ENCODE peak calls at places on chromosomes 11 and 22, in six cellular contexts. One of them, this sample, is unnamed.

GRCh38 chr22:40021401-40022000 is 26.7 kb downstream of the FAM83F start:
- DNase-seq in GM12878: no peak
- DNase-seq in HepG2: no peak
- DNase-seq in H1: no peak
- DNase-seq in K562: no peak
- DNase-seq in GM12891: no peak
- DNase-seq in this sample: no peak

GRCh38 chr22:49195636-49196035 is 632.0 kb downstream of the BRD1 start:
- DNase-seq in GM12891: no peak
- DNase-seq in K562: no peak
- DNase-seq in HepG2: no peak
- DNase-seq in GM12878: no peak
- DNase-seq in H1: no peak
- DNase-seq in this sample: no peak

GRCh38 chr22:28351585-28351984 is 328.1 kb downstream of the TTC28 start:
- DNase-seq in GM12878: no peak
- DNase-seq in GM12891: no peak
- DNase-seq in K562: no peak
- DNase-seq in H1: no peak
- DNase-seq in HepG2: no peak
- DNase-seq in this sample: no peak

GRCh38 chr11:111918390-111919256 is at the start of gene C11orf52:
- DNase-seq in HepG2: peak
- DNase-seq in GM12891: no peak
- DNase-seq in K562: no peak
- DNase-seq in H1: peak
- DNase-seq in GM12878: no peak
- DNase-seq in this sample: no peak

GRCh38 chr22:49181431-49181830 is 646.2 kb downstream of the BRD1 start:
- DNase-seq in GM12878: no peak
- DNase-seq in GM12891: no peak
- DNase-seq in HepG2: no peak
- DNase-seq in H1: no peak
- DNase-seq in K562: no peak
- DNase-seq in this sample: no peak

GRCh38 chr11:116927163-116927772 is 89.8 kb upstream of the APOA1 start:
- DNase-seq in K562: no peak
- DNase-seq in H1: no peak
- DNase-seq in GM12878: no peak
- DNase-seq in GM12891: no peak
- DNase-seq in HepG2: peak
- DNase-seq in this sample: no peak

GRCh38 chr11:63535734-63536133 is 874 bp upstream of the PLAAT4 start:
- DNase-seq in GM12878: no peak
- DNase-seq in H1: no peak
- DNase-seq in GM12891: no peak
- DNase-seq in HepG2: no peak
- DNase-seq in K562: no peak
- DNase-seq in this sample: no peak

GRCh38 chr11:33045551-33046255 is 6.3 kb downstream of the TCP11L1 start:
- DNase-seq in K562: no peak
- DNase-seq in GM12878: no peak
- DNase-seq in HepG2: peak
- DNase-seq in GM12891: no peak
- DNase-seq in H1: no peak
- DNase-seq in this sample: no peak

GRCh38 chr11:42890773-42891172 is 421.0 kb upstream of the API5 start:
- DNase-seq in H1: no peak
- DNase-seq in HepG2: no peak
- DNase-seq in K562: no peak
- DNase-seq in GM12878: no peak
- DNase-seq in GM12891: no peak
- DNase-seq in this sample: no peak

GRCh38 chr22:39306456-39307361 is 12.7 kb downstream of the RPL3 start:
- DNase-seq in GM12878: no peak
- DNase-seq in K562: peak
- DNase-seq in HepG2: no peak
- DNase-seq in H1: peak
- DNase-seq in GM12891: no peak
- DNase-seq in this sample: peak

GRCh38 chr11:34427171-34427805 is 11.4 kb upstream of the CAT start:
- DNase-seq in K562: no peak
- DNase-seq in HepG2: peak
- DNase-seq in GM12891: no peak
- DNase-seq in GM12878: no peak
- DNase-seq in H1: no peak
- DNase-seq in this sample: no peak

GRCh38 chr22:27989758-27990450 is 70.8 kb upstream of the PITPNB start:
- DNase-seq in GM12891: no peak
- DNase-seq in HepG2: no peak
- DNase-seq in K562: no peak
- DNase-seq in GM12878: no peak
- DNase-seq in H1: no peak
- DNase-seq in this sample: no peak

GRCh38 chr11:70331901-70332300 is 61.4 kb downstream of the PPFIA1 start:
- DNase-seq in HepG2: no peak
- DNase-seq in H1: no peak
- DNase-seq in K562: no peak
- DNase-seq in GM12891: no peak
- DNase-seq in GM12878: no peak
- DNase-seq in this sample: no peak

GRCh38 chr11:46762248-46762647 is 43.2 kb downstream of the F2 start:
- DNase-seq in GM12891: no peak
- DNase-seq in HepG2: no peak
- DNase-seq in GM12878: no peak
- DNase-seq in K562: no peak
- DNase-seq in H1: no peak
- DNase-seq in this sample: no peak

GRCh38 chr11:90288207-90288821 is 65.5 kb upstream of the CHORDC1 start:
- DNase-seq in K562: peak
- DNase-seq in HepG2: peak
- DNase-seq in GM12891: peak
- DNase-seq in H1: no peak
- DNase-seq in GM12878: no peak
- DNase-seq in this sample: peak

GRCh38 chr22:38455530-38456271 is 702 bp upstream of the KCNJ4 start:
- DNase-seq in H1: peak
- DNase-seq in GM12891: no peak
- DNase-seq in K562: peak
- DNase-seq in HepG2: no peak
- DNase-seq in GM12878: no peak
- DNase-seq in this sample: no peak

GRCh38 chr11:58923300-58923788 is 15.9 kb upstream of the GLYATL1 start:
- DNase-seq in GM12878: no peak
- DNase-seq in H1: peak
- DNase-seq in K562: peak
- DNase-seq in HepG2: peak
- DNase-seq in GM12891: no peak
- DNase-seq in this sample: no peak

GRCh38 chr11:28699701-28700100 is 591.5 kb downstream of the METTL15 start:
- DNase-seq in HepG2: no peak
- DNase-seq in GM12891: no peak
- DNase-seq in K562: no peak
- DNase-seq in GM12878: no peak
- DNase-seq in H1: no peak
- DNase-seq in this sample: no peak

GRCh38 chr11:31643831-31644230 is 134.3 kb downstream of the ELP4 start:
- DNase-seq in H1: no peak
- DNase-seq in K562: no peak
- DNase-seq in HepG2: no peak
- DNase-seq in GM12891: no peak
- DNase-seq in GM12878: no peak
- DNase-seq in this sample: no peak

GRCh38 chr22:22755778-22756100 is 111.3 kb downstream of the GGTLC2 start:
- DNase-seq in H1: peak
- DNase-seq in GM12891: no peak
- DNase-seq in GM12878: no peak
- DNase-seq in HepG2: no peak
- DNase-seq in K562: no peak
- DNase-seq in this sample: no peak
- TF ChIP-seq POLR2A in H1: no peak
- TF ChIP-seq POLR2A in GM12891: no peak
- TF ChIP-seq POLR2A in GM12878: no peak
- TF ChIP-seq POLR2A in HepG2: no peak
- TF ChIP-seq POLR2A in K562: no peak
- TF ChIP-seq POLR2A in this sample: no peak

GRCh38 chr11:110907629-110908028 is 195.4 kb upstream of the ARHGAP20 start:
- DNase-seq in GM12891: no peak
- DNase-seq in K562: no peak
- DNase-seq in H1: no peak
- DNase-seq in HepG2: no peak
- DNase-seq in GM12878: no peak
- DNase-seq in this sample: no peak
- TF ChIP-seq POLR2AphosphoS5 in GM12891: no peak
- TF ChIP-seq POLR2AphosphoS5 in K562: no peak
- TF ChIP-seq POLR2AphosphoS5 in H1: no peak
- TF ChIP-seq POLR2AphosphoS5 in HepG2: no peak
- TF ChIP-seq POLR2AphosphoS5 in GM12878: no peak
- TF ChIP-seq POLR2AphosphoS5 in this sample: no peak

GRCh38 chr22:46914481-46914880 is 152.0 kb downstream of the TBC1D22A start:
- DNase-seq in H1: peak
- DNase-seq in GM12891: no peak
- DNase-seq in K562: no peak
- DNase-seq in GM12878: no peak
- DNase-seq in HepG2: no peak
- DNase-seq in this sample: no peak

GRCh38 chr22:46910624-46911023 is 148.2 kb downstream of the TBC1D22A start:
- DNase-seq in K562: no peak
- DNase-seq in GM12891: no peak
- DNase-seq in GM12878: no peak
- DNase-seq in H1: no peak
- DNase-seq in HepG2: no peak
- DNase-seq in this sample: no peak

GRCh38 chr22:46908641-46909107 is 146.2 kb downstream of the TBC1D22A start:
- DNase-seq in H1: peak
- DNase-seq in GM12891: no peak
- DNase-seq in GM12878: no peak
- DNase-seq in K562: no peak
- DNase-seq in HepG2: no peak
- DNase-seq in this sample: no peak

GRCh38 chr22:46909237-46910030 is 147.0 kb downstream of the TBC1D22A start:
- DNase-seq in K562: no peak
- DNase-seq in GM12878: no peak
- DNase-seq in H1: no peak
- DNase-seq in GM12891: no peak
- DNase-seq in HepG2: no peak
- DNase-seq in this sample: no peak

DNA sequence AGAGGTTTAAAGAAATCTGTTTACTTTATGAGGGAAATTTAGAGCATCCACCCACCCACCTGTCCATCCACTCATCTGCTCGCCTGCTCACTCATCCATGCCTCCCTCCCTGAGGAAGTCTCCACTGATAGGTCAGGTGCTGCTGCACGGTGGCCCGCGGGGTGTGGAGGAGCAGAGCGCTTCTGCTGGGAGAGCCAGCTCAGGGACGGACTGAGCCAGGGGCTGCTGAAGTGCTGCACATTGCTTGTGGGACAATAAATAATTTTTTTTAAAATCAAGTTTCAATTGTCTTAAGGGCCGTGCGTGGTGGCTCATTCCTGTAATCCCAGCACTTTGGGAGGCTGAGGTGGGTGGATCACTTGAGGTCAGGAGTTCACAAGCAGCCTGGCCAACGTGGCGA is 148.9 kb downstream of the TBC1D22A start:
- DNase-seq in H1: peak
- DNase-seq in K562: no peak
- DNase-seq in HepG2: no peak
- DNase-seq in GM12878: no peak
- DNase-seq in GM12891: no peak
- DNase-seq in this sample: no peak
- TF ChIP-seq TAF1 in H1: no peak
- TF ChIP-seq TAF1 in K562: no peak
- TF ChIP-seq TAF1 in HepG2: no peak
- TF ChIP-seq TAF1 in GM12878: no peak
- TF ChIP-seq TAF1 in GM12891: no peak
- TF ChIP-seq TAF1 in this sample: no peak

DNA sequence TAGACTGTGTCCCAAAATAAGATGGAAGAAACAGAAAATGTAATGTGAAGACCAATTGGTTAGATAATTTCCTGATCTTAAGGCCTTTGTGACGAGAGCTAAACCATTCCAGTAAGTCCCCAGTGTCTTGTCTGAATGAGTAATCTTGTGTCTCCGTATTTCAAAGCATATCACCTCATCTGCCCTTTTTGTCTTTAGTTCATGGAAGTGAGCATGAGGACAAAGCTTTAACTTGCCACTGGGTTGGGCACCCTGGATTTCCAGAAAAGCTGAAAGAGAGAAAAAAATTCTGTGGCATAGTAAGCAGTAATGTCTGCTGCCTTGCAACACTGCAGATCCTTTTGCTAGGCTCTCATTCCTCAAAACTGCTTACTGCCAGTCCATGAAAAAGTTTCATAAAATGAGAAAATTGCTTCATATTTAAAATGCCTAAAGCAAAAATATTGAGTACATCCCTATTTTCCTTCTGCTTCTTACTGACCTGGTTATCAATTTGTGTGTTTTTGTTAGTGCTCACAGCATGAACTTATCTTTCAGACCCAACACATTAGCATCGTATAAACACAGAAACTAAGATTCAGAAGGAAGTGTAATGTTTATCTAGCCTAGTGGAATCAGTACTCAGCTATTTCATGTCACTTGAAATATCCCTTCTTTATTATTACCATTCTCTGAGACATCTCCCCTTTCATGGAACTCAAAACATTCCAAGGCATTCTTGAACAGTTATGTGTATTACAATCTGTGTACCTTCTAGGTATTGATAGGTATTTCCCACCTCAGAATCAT is 5.3 kb downstream of the CASP12 start:
- DNase-seq in K562: no peak
- DNase-seq in H1: no peak
- DNase-seq in HepG2: no peak
- DNase-seq in GM12878: no peak
- DNase-seq in GM12891: no peak
- DNase-seq in this sample: no peak
- TF ChIP-seq POLR2A in K562: no peak
- TF ChIP-seq POLR2A in H1: no peak
- TF ChIP-seq POLR2A in HepG2: no peak
- TF ChIP-seq POLR2A in GM12878: no peak
- TF ChIP-seq POLR2A in GM12891: no peak
- TF ChIP-seq POLR2A in this sample: no peak